ENCODE peak calls at places on chromosomes 13 and 19, in four cellular contexts. I is K562, L is HL-60, S is GM12878. K is an unnamed sample.

GRCh38 chr19:51136891-51137551 is 5.1 kb upstream of the SIGLEC7 start:
- DNase-seq in I (no peak), L (peak; percentile 88), S (no peak), K (no peak)

GRCh38 chr13:20526664-20527063 is 1.0 kb upstream of the CRYL1 start:
- DNase-seq in I (no peak), L (no peak), S (no peak), K (no peak)

GRCh38 chr19:34275705-34276104 is 21.4 kb downstream of the GARRE1 start:
- DNase-seq in I (no peak), L (no peak), S (no peak), K (no peak)

GRCh38 chr13:97911311-97912138 is 42.0 kb upstream of the IPO5 start:
- DNase-seq in I (peak; percentile 13), L (peak; percentile 8), S (no peak), K (no peak)

GRCh38 chr13:70960841-70961443 is 852.7 kb upstream of the KLHL1 start:
- DNase-seq in I (no peak), L (peak; percentile 32), S (peak; percentile 3), K (no peak)

GRCh38 chr19:37893845-37894575 is 12.4 kb downstream of the WDR87 start:
- DNase-seq in I (no peak), L (no peak), S (no peak), K (no peak)

GRCh38 chr13:97004096-97004876 is 10.0 kb upstream of the OXGR1 start:
- DNase-seq in I (no peak), L (no peak), S (no peak), K (no peak)

GRCh38 chr19:47093841-47094240 is 19.7 kb downstream of the ZC3H4 start:
- DNase-seq in I (no peak), L (no peak), S (no peak), K (no peak)

GRCh38 chr13:27500806-27501534 is 50.6 kb upstream of the MTIF3 start:
- DNase-seq in I (no peak), L (no peak), S (no peak), K (no peak)

GRCh38 chr19:4432918-4433506 is 24.6 kb downstream of the UBXN6 start:
- DNase-seq in I (no peak), L (no peak), S (no peak), K (no peak)

GRCh38 chr13:24700539-24700938 is 20.3 kb downstream of the ATP12A start:
- DNase-seq in I (no peak), L (no peak), S (no peak), K (no peak)

GRCh38 chr19:45547965-45548609 is 36.5 kb downstream of the OPA3 start:
- DNase-seq in I (peak; percentile 5), L (no peak), S (no peak), K (no peak)

GRCh38 chr19:30649934-30650614 is 277.9 kb downstream of the ZNF536 start:
- DNase-seq in I (peak; percentile 45), L (peak; percentile 11), S (peak; percentile 24), K (peak; percentile 30)

GRCh38 chr13:98828614-98829013 is 76.1 kb upstream of the SLC15A1 start:
- DNase-seq in I (no peak), L (no peak), S (no peak), K (no peak)

GRCh38 chr13:37168151-37168550 is 62.7 kb upstream of the CSNK1A1L start:
- DNase-seq in I (no peak), L (no peak), S (no peak), K (no peak)

GRCh38 chr19:29084266-29084665 is 128.7 kb downstream of the UQCRFS1 start:
- DNase-seq in I (peak; percentile 62), L (peak; percentile 61), S (no peak), K (no peak)

GRCh38 chr13:111228262-111229144 is 91.9 kb upstream of the TEX29 start:
- DNase-seq in I (no peak), L (no peak), S (no peak), K (no peak)

GRCh38 chr13:34452831-34453230 is 489.2 kb upstream of the NBEA start:
- DNase-seq in I (no peak), L (no peak), S (no peak), K (no peak)

GRCh38 chr19:4609878-4610511 is 29.3 kb upstream of the TNFAIP8L1 start:
- DNase-seq in I (no peak), L (peak; percentile 77), S (no peak), K (no peak)

GRCh38 chr13:98206946-98207345 is 29.9 kb upstream of the RNF113B start:
- DNase-seq in I (no peak), L (no peak), S (no peak), K (no peak)

GRCh38 chr19:4449022-4449825 is 8.4 kb downstream of the UBXN6 start:
- DNase-seq in I (no peak), L (no peak), S (no peak), K (peak; percentile 14)

GRCh38 chr13:31138515-31138914 is 23.2 kb downstream of the HSPH1 start:
- DNase-seq in I (no peak), L (no peak), S (no peak), K (no peak)

GRCh38 chr13:31927219-31927653 is 104.3 kb upstream of the FRY start:
- DNase-seq in I (no peak), L (no peak), S (no peak), K (no peak)

GRCh38 chr19:29326351-29326750 is 113.4 kb upstream of the UQCRFS1 start:
- DNase-seq in I (no peak), L (no peak), S (no peak), K (no peak)

GRCh38 chr19:1486720-1487575 is 3.2 kb downstream of the PCSK4 start:
- DNase-seq in I (no peak), L (no peak), S (no peak), K (no peak)

GRCh38 chr13:62747152-62747551 is 1331.5 kb upstream of the PCDH20 start:
- DNase-seq in I (no peak), L (no peak), S (no peak), K (no peak)

GRCh38 chr13:57601536-57601935 is 30.0 kb upstream of the PCDH17 start:
- DNase-seq in I (no peak), L (no peak), S (no peak), K (no peak)

GRCh38 chr19:2798733-2799132 is 13.4 kb downstream of the THOP1 start:
- DNase-seq in I (no peak), L (no peak), S (no peak), K (no peak)

GRCh38 chr13:70798385-70798784 is 690.1 kb upstream of the KLHL1 start:
- DNase-seq in I (no peak), L (no peak), S (no peak), K (no peak)

GRCh38 chr19:30344446-30345425 is 27.4 kb upstream of the ZNF536 start:
- DNase-seq in I (no peak), L (no peak), S (no peak), K (no peak)

GRCh38 chr19:2164020-2164988 is 571 bp downstream of the DOT1L start:
- DNase-seq in I (peak; percentile 23), L (no peak), S (no peak), K (no peak)

GRCh38 chr19:5943623-5944022 is 29.6 kb downstream of the CAPS start:
- DNase-seq in I (no peak), L (no peak), S (no peak), K (no peak)

GRCh38 chr13:44373601-44374347 is at the start of gene SERP2:
- DNase-seq in I (no peak), L (no peak), S (no peak), K (no peak)

GRCh38 chr13:29294869-29295268 is 300.6 kb downstream of the SLC7A1 start:
- DNase-seq in I (no peak), L (no peak), S (no peak), K (no peak)

GRCh38 chr13:58855283-58855682 is 1223.7 kb downstream of the PCDH17 start:
- DNase-seq in I (no peak), L (no peak), S (no peak), K (no peak)

GRCh38 chr13:83877901-83878300 is 4.4 kb downstream of the SLITRK1 start:
- DNase-seq in I (no peak), L (no peak), S (no peak), K (no peak)

GRCh38 chr19:40674291-40674690 is 16.2 kb downstream of the NUMBL start:
- DNase-seq in I (no peak), L (no peak), S (no peak), K (no peak)
- TF ChIP-seq SPI1 in I (no peak), L (no peak), S (no peak), K (no peak)

GRCh38 chr19:17841810-17842662 is 5.7 kb downstream of the JAK3 start:
- DNase-seq in I (peak; percentile 99), L (no peak), S (no peak), K (peak; percentile 73)
- TF ChIP-seq SPI1 in I (peak; percentile 78), L (no peak), S (no peak), K (no peak)

GRCh38 chr13:22198001-22198400 is 527.1 kb downstream of the FGF9 start:
- DNase-seq in I (no peak), L (no peak), S (no peak), K (no peak)

GRCh38 chr13:22194106-22194810 is 523.4 kb downstream of the FGF9 start:
- DNase-seq in I (no peak), L (no peak), S (no peak), K (no peak)

GRCh38 chr13:22195726-22196125 is 524.9 kb downstream of the FGF9 start:
- DNase-seq in I (no peak), L (no peak), S (no peak), K (no peak)

GRCh38 chr13:22198656-22199217 is 527.9 kb downstream of the FGF9 start:
- DNase-seq in I (no peak), L (no peak), S (no peak), K (no peak)

GRCh38 chr13:22196777-22197176 is 525.9 kb downstream of the FGF9 start:
- DNase-seq in I (no peak), L (no peak), S (no peak), K (no peak)
- TF ChIP-seq SPI1 in I (no peak), L (no peak), S (no peak), K (no peak)

GRCh38 chr13:106522898-106523525 is 12.4 kb downstream of the EFNB2 start:
- DNase-seq in I (no peak), L (no peak), S (no peak), K (no peak)
- TF ChIP-seq SPI1 in I (no peak), L (no peak), S (no peak), K (no peak)

GRCh38 chr13:87553142-87553541 is 118.0 kb upstream of the SLITRK5 start:
- DNase-seq in I (no peak), L (no peak), S (no peak), K (no peak)
- TF ChIP-seq SPI1 in I (no peak), L (no peak), S (no peak), K (no peak)

DNA sequence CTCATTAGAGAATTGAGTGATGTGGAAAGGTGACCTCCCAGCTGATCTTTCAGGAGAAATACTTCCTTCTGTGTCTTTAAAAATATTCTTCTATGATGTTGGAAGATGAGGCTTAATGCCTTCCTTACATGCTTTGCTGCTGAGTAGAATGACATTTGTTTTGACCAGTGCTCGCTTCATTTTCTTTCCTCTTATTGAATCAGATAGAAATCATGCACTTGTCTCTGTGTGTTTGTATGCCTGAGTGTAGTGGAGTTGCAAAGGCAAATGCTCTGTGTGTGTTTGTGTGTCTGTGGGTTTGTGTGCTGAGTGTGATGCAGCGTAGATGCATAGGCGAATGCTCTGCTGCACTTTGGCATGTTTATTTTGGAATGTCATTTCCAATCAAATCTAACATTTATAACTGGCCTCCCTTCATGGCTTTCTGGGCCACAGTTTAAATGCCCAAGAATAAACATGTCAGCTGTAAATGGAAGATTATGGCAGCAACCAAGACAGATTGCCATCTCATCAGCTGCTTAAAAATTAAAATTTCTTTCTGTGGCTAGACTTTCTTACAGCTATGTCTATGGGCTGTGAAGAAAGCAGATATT is 591.6 kb downstream of the FGF9 start:
- DNase-seq in I (no peak), L (no peak), S (no peak), K (no peak)
- TF ChIP-seq SPI1 in I (no peak), L (no peak), S (no peak), K (no peak)